ENCODE peak calls at places on chromosomes 6 and 20, in eight cellular contexts. One of them, this sample, is unnamed.

GRCh38 chr20:37945034-37945660 is 42.2 kb downstream of the VSTM2L start:
- DNase-seq in nucleus accumbens: no peak
- DNase-seq in activated T-helper 1 cell treated with Interleukin-2 at 50 U/mL for 16 hours: no peak
- DNase-seq in ascending aorta: no peak
- DNase-seq in HFFc6: no peak
- DNase-seq in ACHN: no peak
- DNase-seq in glomerular endothelial cell: no peak
- DNase-seq in Right ventricle myocardium superior: no peak
- DNase-seq in this sample: no peak

GRCh38 chr6:84681693-84682326 is 82.6 kb downstream of the TBX18 start:
- DNase-seq in HFFc6: no peak
- DNase-seq in activated T-helper 1 cell treated with Interleukin-2 at 50 U/mL for 16 hours: no peak
- DNase-seq in ACHN: no peak
- DNase-seq in glomerular endothelial cell: no peak
- DNase-seq in nucleus accumbens: no peak
- DNase-seq in Right ventricle myocardium superior: no peak
- DNase-seq in ascending aorta: no peak
- DNase-seq in this sample: no peak

GRCh38 chr6:3825851-3826581 is 23.2 kb upstream of the FAM50B start:
- DNase-seq in ascending aorta: peak
- DNase-seq in glomerular endothelial cell: peak
- DNase-seq in Right ventricle myocardium superior: peak
- DNase-seq in ACHN: peak
- DNase-seq in activated T-helper 1 cell treated with Interleukin-2 at 50 U/mL for 16 hours: no peak
- DNase-seq in HFFc6: peak
- DNase-seq in nucleus accumbens: no peak
- DNase-seq in this sample: peak

GRCh38 chr20:33437141-33437911 is 6.2 kb downstream of the SNTA1 start:
- DNase-seq in nucleus accumbens: no peak
- DNase-seq in activated T-helper 1 cell treated with Interleukin-2 at 50 U/mL for 16 hours: no peak
- DNase-seq in ACHN: peak
- DNase-seq in Right ventricle myocardium superior: peak
- DNase-seq in ascending aorta: peak
- DNase-seq in glomerular endothelial cell: no peak
- DNase-seq in HFFc6: no peak
- DNase-seq in this sample: no peak

GRCh38 chr20:40506567-40506966 is 182.5 kb downstream of the MAFB start:
- DNase-seq in ascending aorta: peak
- DNase-seq in glomerular endothelial cell: no peak
- DNase-seq in Right ventricle myocardium superior: peak
- DNase-seq in ACHN: peak
- DNase-seq in nucleus accumbens: peak
- DNase-seq in activated T-helper 1 cell treated with Interleukin-2 at 50 U/mL for 16 hours: no peak
- DNase-seq in HFFc6: no peak
- DNase-seq in this sample: peak

GRCh38 chr6:160275511-160276003 is 16.9 kb upstream of the SLC22A2 start:
- DNase-seq in Right ventricle myocardium superior: no peak
- DNase-seq in ascending aorta: no peak
- DNase-seq in activated T-helper 1 cell treated with Interleukin-2 at 50 U/mL for 16 hours: no peak
- DNase-seq in nucleus accumbens: no peak
- DNase-seq in ACHN: no peak
- DNase-seq in HFFc6: no peak
- DNase-seq in glomerular endothelial cell: no peak
- DNase-seq in this sample: no peak

GRCh38 chr20:17710379-17711305 is 10.9 kb downstream of the BANF2 start:
- DNase-seq in activated T-helper 1 cell treated with Interleukin-2 at 50 U/mL for 16 hours: no peak
- DNase-seq in glomerular endothelial cell: no peak
- DNase-seq in ACHN: no peak
- DNase-seq in Right ventricle myocardium superior: no peak
- DNase-seq in ascending aorta: no peak
- DNase-seq in HFFc6: no peak
- DNase-seq in nucleus accumbens: no peak
- DNase-seq in this sample: peak

GRCh38 chr6:2791124-2792050 is 26.2 kb downstream of the WRNIP1 start:
- DNase-seq in ACHN: peak
- DNase-seq in activated T-helper 1 cell treated with Interleukin-2 at 50 U/mL for 16 hours: no peak
- DNase-seq in Right ventricle myocardium superior: peak
- DNase-seq in glomerular endothelial cell: peak
- DNase-seq in HFFc6: peak
- DNase-seq in ascending aorta: peak
- DNase-seq in nucleus accumbens: peak
- DNase-seq in this sample: peak